ENCODE peak calls at places on chromosomes 1 and 21, in ten cellular contexts. Q is myocyte; X is GM04503; J is PC-9; I is NCI-H1694 treated with DMSO at 0.1 percent for 48 hours; L is T follicular helper cell; M is fibroblast of the aortic adventitia; F is stimulated activated CD4-positive, alpha-beta T cell treated with anti-CD3 and anti-CD28 coated beads, Interleukin-4, amount 100 ng/mL, for 4 hours; D is iPS DF 6.9; T is skeletal muscle cell. B is an unnamed sample.

GRCh38 chr1:91570105-91570448 is 69.4 kb downstream of the CDC7 start:
- DNase-seq in D (no peak), L (no peak), M (no peak), Q (no peak), X (no peak), J (no peak), T (no peak), F (no peak), I (no peak), B (no peak)

GRCh38 chr1:184811439-184812111 is 56.9 kb upstream of the EDEM3 start:
- DNase-seq in M (peak; percentile 34), T (no peak), X (no peak), J (no peak), F (no peak), Q (no peak), D (no peak), I (no peak), L (no peak), B (no peak)

GRCh38 chr1:61054636-61055035 is 27.7 kb upstream of the NFIA start:
- DNase-seq in I (no peak), D (no peak), X (no peak), L (no peak), T (no peak), M (no peak), Q (no peak), J (no peak), F (no peak), B (no peak)

GRCh38 chr1:162389971-162390370 is 8.4 kb downstream of the C1orf226 start:
- DNase-seq in D (no peak), F (no peak), Q (peak; percentile 71), L (no peak), M (no peak), T (no peak), J (no peak), I (no peak), X (no peak), B (no peak)

GRCh38 chr1:23224721-23225648 is 7.7 kb upstream of the HTR1D start:
- DNase-seq in J (peak; percentile 43), I (no peak), L (no peak), M (peak; percentile 76), Q (peak; percentile 38), X (peak; percentile 53), T (no peak), D (no peak), F (no peak), B (peak; percentile 51)

GRCh38 chr1:208569181-208569580 is 325.0 kb upstream of the PLXNA2 start:
- DNase-seq in D (no peak), T (no peak), Q (no peak), X (no peak), F (no peak), J (no peak), L (no peak), I (no peak), M (no peak), B (no peak)

GRCh38 chr1:214957330-214958137 is 125.0 kb upstream of the KCNK2 start:
- DNase-seq in D (no peak), L (no peak), I (no peak), Q (peak; percentile 80), T (peak; percentile 99), X (peak; percentile 99), M (peak; percentile 100), F (no peak), J (peak; percentile 44), B (no peak)

GRCh38 chr1:206575165-206575893 is 36.9 kb downstream of the EIF2D start:
- DNase-seq in M (peak; percentile 89), Q (peak; percentile 90), F (no peak), J (no peak), T (peak; percentile 64), D (no peak), L (no peak), I (no peak), X (peak; percentile 65), B (peak; percentile 88)

GRCh38 chr1:228105996-228106799 is 2.9 kb downstream of the MRPL55 start:
- DNase-seq in T (no peak), D (no peak), I (no peak), F (no peak), X (no peak), M (no peak), J (no peak), L (no peak), Q (no peak), B (no peak)

GRCh38 chr1:44811714-44812151 is 3.4 kb downstream of the BTBD19 start:
- DNase-seq in J (no peak), I (no peak), Q (peak; percentile 56), D (no peak), M (peak; percentile 77), F (no peak), X (no peak), T (no peak), L (no peak), B (no peak)

GRCh38 chr1:77030401-77031100 is 163.3 kb downstream of the ST6GALNAC5 start:
- DNase-seq in L (no peak), D (no peak), J (no peak), T (no peak), M (peak; percentile 5), F (no peak), X (no peak), Q (peak; percentile 11), I (no peak), B (no peak)

GRCh38 chr1:171743014-171743870 is 1.4 kb upstream of the VAMP4 start:
- DNase-seq in X (no peak), T (peak; percentile 53), L (no peak), F (no peak), J (no peak), Q (peak; percentile 72), M (peak; percentile 87), D (no peak), I (no peak), B (peak; percentile 29)

GRCh38 chr21:46118305-46118870 is 20.5 kb downstream of the COL6A2 start:
- DNase-seq in J (no peak), I (no peak), Q (no peak), M (no peak), X (no peak), L (no peak), D (no peak), F (no peak), T (no peak), B (no peak)

GRCh38 chr1:206931709-206932108 is 10.0 kb upstream of the FCMR start:
- DNase-seq in I (no peak), M (no peak), F (no peak), D (no peak), X (no peak), J (no peak), T (no peak), L (no peak), Q (no peak), B (no peak)

GRCh38 chr1:229557913-229558414 is 543 bp downstream of the ABCB10 start:
- DNase-seq in X (no peak), I (no peak), M (no peak), J (no peak), L (peak; percentile 2), Q (peak; percentile 46), D (no peak), F (peak; percentile 38), T (no peak), B (no peak)

GRCh38 chr1:23222742-23223141 is 5.4 kb upstream of the HTR1D start:
- DNase-seq in D (no peak), T (no peak), Q (no peak), I (no peak), X (no peak), M (no peak), F (no peak), J (no peak), L (no peak), B (no peak)

GRCh38 chr1:109197163-109198042 is 16.3 kb upstream of the SARS1 start:
- DNase-seq in T (peak; percentile 99), L (no peak), I (no peak), D (no peak), F (no peak), Q (peak; percentile 83), M (peak; percentile 99), J (peak; percentile 100), X (peak; percentile 99), B (peak; percentile 99)

GRCh38 chr1:145545055-145545454 is 62.7 kb upstream of the GPR89A start:
- DNase-seq in J (no peak), L (no peak), X (no peak), M (no peak), Q (no peak), I (no peak), D (no peak), F (no peak), T (no peak), B (no peak)

GRCh38 chr1:84481317-84481716 is 2.3 kb downstream of the RPF1 start:
- DNase-seq in D (no peak), T (no peak), J (no peak), L (no peak), I (no peak), Q (no peak), X (no peak), F (no peak), M (no peak), B (no peak)

GRCh38 chr1:59096501-59096900 is 200.4 kb upstream of the FGGY start:
- DNase-seq in Q (no peak), T (no peak), M (no peak), L (no peak), X (no peak), J (no peak), D (no peak), F (no peak), I (no peak), B (no peak)

GRCh38 chr1:6495041-6495441 is 3.6 kb upstream of the PLEKHG5 start:
- DNase-seq in D (no peak), L (no peak), I (peak; percentile 52), M (no peak), Q (no peak), J (no peak), T (no peak), F (no peak), X (no peak), B (no peak)

GRCh38 chr1:230761443-230762167 is 14.4 kb downstream of the CAPN9 start:
- DNase-seq in T (no peak), Q (no peak), J (no peak), L (no peak), D (no peak), F (no peak), X (no peak), M (no peak), I (no peak), B (no peak)

GRCh38 chr1:64967381-64967780 is 1.0 kb upstream of the JAK1 start:
- DNase-seq in F (no peak), T (no peak), D (no peak), L (no peak), Q (no peak), M (no peak), I (no peak), J (no peak), X (no peak), B (no peak)

GRCh38 chr1:62140666-62141065 is 54.0 kb upstream of the L1TD1 start:
- DNase-seq in Q (no peak), T (no peak), J (no peak), M (no peak), X (no peak), L (no peak), I (no peak), F (no peak), D (no peak), B (no peak)

GRCh38 chr21:42009018-42009830 is 936 bp downstream of the ZBTB21 start:
- DNase-seq in L (peak; percentile 18), M (peak; percentile 63), D (no peak), F (peak; percentile 63), T (no peak), X (no peak), I (no peak), Q (peak; percentile 82), J (peak; percentile 53), B (no peak)

GRCh38 chr1:192401832-192402231 is 85.0 kb downstream of the RGS21 start:
- DNase-seq in T (no peak), Q (peak; percentile 30), X (no peak), L (no peak), I (no peak), F (no peak), M (peak; percentile 60), D (no peak), J (no peak), B (no peak)

GRCh38 chr1:203072911-203073310 is 12.9 kb downstream of the MYOG start:
- DNase-seq in F (no peak), X (peak; percentile 53), L (no peak), T (no peak), Q (peak; percentile 52), D (no peak), I (no peak), M (no peak), J (no peak), B (no peak)

GRCh38 chr1:39098569-39099250 is 72.6 kb downstream of the NDUFS5 start:
- DNase-seq in I (peak; percentile 61), Q (peak; percentile 85), J (peak; percentile 94), D (peak; percentile 91), F (peak; percentile 42), L (peak; percentile 49), X (no peak), T (peak; percentile 57), M (peak; percentile 96), B (no peak)